ENCODE peak calls at places on chromosomes 16 and 17, in four cellular contexts. O is neural progenitor cell, A is colonic mucosa, V is brain microvascular endothelial cell. M is an unnamed sample. For H3K27me3, the result is how much of the 10 kb centered on the place peaks cover.

GRCh38 chr17:70130274-70130673 is 39.1 kb upstream of the KCNJ2 start:
- DNase-seq in O (no peak), A (no peak), V (no peak), M (no peak)

GRCh38 chr17:49397586-49397985 is 17.1 kb downstream of the PHB1 start:
- DNase-seq in O (no peak), A (no peak), V (no peak), M (no peak)

GRCh38 chr17:48492401-48493298 is 38.2 kb downstream of the HOXB1 start:
- DNase-seq in O (peak), A (peak), V (no peak), M (peak)

GRCh38 chr17:52120465-52120864 is 38.0 kb downstream of the CA10 start:
- DNase-seq in O (no peak), A (no peak), V (no peak), M (no peak)

GRCh38 chr17:29158515-29159275 is 21.5 kb downstream of the MYO18A start:
- DNase-seq in O (no peak), A (no peak), V (peak), M (no peak)

GRCh38 chr17:57421393-57421717 is 165.0 kb downstream of the MSI2 start:
- DNase-seq in O (no peak), A (no peak), V (no peak), M (no peak)

GRCh38 chr16:50434872-50435478 is 66.2 kb upstream of the BRD7 start:
- DNase-seq in O (no peak), A (no peak), V (no peak), M (no peak)

GRCh38 chr16:21950782-21951521 is 2.2 kb upstream of the UQCRC2 start:
- DNase-seq in O (peak), A (peak), V (peak), M (no peak)

GRCh38 chr16:16100631-16101030 is 122.7 kb downstream of the ABCC6 start:
- DNase-seq in O (no peak), A (no peak), V (no peak), M (no peak)

GRCh38 chr16:12097523-12098428 is 121.2 kb downstream of the SNX29 start:
- DNase-seq in O (peak), A (peak), V (no peak), M (peak)

GRCh38 chr17:65662166-65662565 is 100.7 kb upstream of the AXIN2 start:
- DNase-seq in O (no peak), A (no peak), V (no peak), M (no peak)

GRCh38 chr16:53982631-53983042 is 278.7 kb downstream of the FTO start:
- DNase-seq in O (no peak), A (no peak), V (no peak), M (no peak)

GRCh38 chr17:27466748-27467375 is 10.6 kb downstream of the KSR1 start:
- DNase-seq in O (no peak), A (no peak), V (no peak), M (no peak)

GRCh38 chr17:67059372-67059771 is 15.0 kb downstream of the CACNG1 start:
- DNase-seq in O (no peak), A (no peak), V (no peak), M (no peak)

GRCh38 chr17:31680126-31680525 is 178.9 kb downstream of the COPRS start:
- DNase-seq in O (no peak), A (no peak), V (no peak), M (no peak)

GRCh38 chr17:9370464-9370863 is 205.2 kb downstream of the STX8 start:
- DNase-seq in O (no peak), A (no peak), V (peak), M (no peak)

GRCh38 chr17:81927653-81928496 is at the start of gene MAFG:
- DNase-seq in O (peak), A (peak), V (peak), M (peak)

GRCh38 chr17:30550512-30551273 is 73.5 kb downstream of the GOSR1 start:
- DNase-seq in O (no peak), A (no peak), V (peak), M (no peak)

GRCh38 chr17:72878975-72879660 is 213.4 kb downstream of the SLC39A11 start:
- DNase-seq in O (no peak), A (no peak), V (no peak), M (no peak)

GRCh38 chr17:66466933-66467367 is 164.5 kb downstream of the PRKCA start:
- DNase-seq in O (no peak), A (no peak), V (peak), M (no peak)

GRCh38 chr17:72952641-72953313 is 139.7 kb downstream of the SLC39A11 start:
- DNase-seq in O (no peak), A (no peak), V (no peak), M (no peak)

GRCh38 chr16:48533931-48534330 is 76.0 kb downstream of the N4BP1 start:
- DNase-seq in O (no peak), A (no peak), V (no peak), M (no peak)

GRCh38 chr16:19771040-19771439 is 53.0 kb downstream of the IQCK start:
- DNase-seq in O (no peak), A (no peak), V (no peak), M (no peak)

GRCh38 chr17:35084987-35085386 is 21.5 kb upstream of the RFFL start:
- DNase-seq in O (no peak), A (no peak), V (peak), M (no peak)

GRCh38 chr17:68771867-68772515 is 170.8 kb upstream of the FAM20A start:
- DNase-seq in O (peak), A (peak), V (peak), M (no peak)

GRCh38 chr17:47192549-47192948 is 3.5 kb upstream of the CDC27 start:
- DNase-seq in O (no peak), A (no peak), V (no peak), M (no peak)

GRCh38 chr16:74771656-74772315 is 2.8 kb downstream of the FA2H start:
- DNase-seq in O (no peak), A (no peak), V (no peak), M (no peak)

GRCh38 chr17:44502598-44503079 is 567 bp downstream of the GPATCH8 start:
- DNase-seq in O (peak), A (peak), V (no peak), M (no peak)

GRCh38 chr17:70365098-70365583 is 195.8 kb downstream of the KCNJ2 start:
- DNase-seq in O (no peak), A (no peak), V (peak), M (no peak)

DNA sequence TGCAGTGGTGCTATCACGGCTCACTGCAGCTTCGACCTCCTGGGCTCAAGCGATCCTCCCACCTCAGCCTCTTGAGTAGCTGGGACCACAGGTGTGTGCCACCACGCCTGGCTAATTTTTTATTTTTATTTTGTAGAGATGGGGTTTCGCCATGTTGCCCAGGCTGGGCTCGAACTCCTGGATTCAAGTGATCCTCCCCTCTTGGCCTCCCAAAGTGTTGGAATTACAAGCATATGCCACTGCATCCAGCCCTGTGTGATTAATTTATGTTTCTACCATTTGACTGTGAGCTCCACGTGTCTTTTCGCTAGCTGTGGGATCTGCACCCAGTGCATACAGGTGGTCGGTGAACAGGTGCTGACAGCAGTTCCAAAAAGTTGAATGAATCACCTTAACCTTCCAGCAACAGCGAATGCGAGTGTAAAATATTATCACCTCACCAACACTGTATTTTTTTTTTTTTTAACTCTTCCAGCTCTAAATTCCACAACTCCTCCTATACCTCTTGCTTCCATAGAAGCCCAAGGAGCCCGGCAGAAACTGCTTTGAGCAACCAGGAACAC is 481 bp upstream of the NUDT7 start:
- DNase-seq in O (peak), A (no peak), V (no peak), M (no peak)
- TF ChIP-seq CTCF in O (no peak), A (no peak), V (no peak), M (no peak)

DNA sequence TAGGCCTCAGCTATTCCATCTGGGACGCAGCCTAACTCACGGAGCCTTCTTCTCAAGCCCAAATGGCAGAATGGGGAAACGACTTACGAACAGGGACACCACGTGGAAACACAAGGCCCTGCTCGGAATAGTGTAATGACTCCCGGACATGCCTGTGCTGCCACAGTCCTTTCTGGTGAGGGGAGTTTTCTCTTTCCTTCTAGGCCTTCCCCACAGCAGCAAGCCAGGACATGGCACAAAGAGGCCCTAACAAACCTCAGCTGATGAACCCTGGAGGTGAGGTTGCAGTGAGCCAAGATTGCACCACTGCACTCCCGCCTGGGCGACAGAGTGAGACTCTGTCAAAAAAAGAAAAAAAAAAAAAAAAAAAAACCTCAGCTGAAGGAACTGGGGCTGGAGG is 15.3 kb downstream of the ZBTB4 start:
- DNase-seq in O (no peak), A (no peak), V (no peak), M (no peak)
- H3K27me3 ChIP-seq in O (under half), A (under half), V (under half), M (under half)

GRCh38 chr16:14001521-14001920 is 69.6 kb upstream of the MRTFB start:
- DNase-seq in O (no peak), A (no peak), V (no peak), M (no peak)

GRCh38 chr16:14003119-14003570 is 68.0 kb upstream of the MRTFB start:
- DNase-seq in O (peak), A (peak), V (peak), M (peak)

GRCh38 chr16:14004031-14004718 is 66.9 kb upstream of the MRTFB start:
- DNase-seq in O (no peak), A (no peak), V (no peak), M (no peak)

GRCh38 chr16:14004719-14005315 is 66.3 kb upstream of the MRTFB start:
- DNase-seq in O (no peak), A (no peak), V (no peak), M (no peak)

DNA sequence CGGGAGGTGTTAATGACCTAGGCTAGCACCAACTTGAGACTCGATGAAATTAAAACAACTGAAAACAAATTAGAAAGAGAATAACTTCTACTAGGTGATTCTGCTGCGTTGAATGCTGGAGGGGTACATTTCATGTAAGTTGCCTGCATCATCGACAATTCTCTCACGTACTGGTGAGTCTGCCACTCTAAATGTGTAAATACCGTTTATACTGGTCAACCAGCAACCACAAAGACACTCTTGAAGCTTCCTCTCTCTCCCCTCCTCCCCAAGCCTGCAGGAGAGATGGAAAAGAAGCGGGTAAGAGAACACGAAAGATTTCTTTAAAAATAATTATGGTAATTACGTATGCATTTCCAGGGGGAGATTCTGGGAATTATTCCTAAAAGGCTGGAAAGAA is 68.7 kb upstream of the MRTFB start:
- DNase-seq in O (no peak), A (no peak), V (no peak), M (no peak)
- H3K4me3 ChIP-seq in O (no peak), A (no peak), V (no peak), M (no peak)

GRCh38 chr16:83113317-83113716 is 486.5 kb downstream of the CDH13 start:
- DNase-seq in O (peak), A (no peak), V (peak), M (no peak)
- TF ChIP-seq CTCF in O (peak), A (peak), V (peak), M (peak)

GRCh38 chr16:56090076-56090475 is 101.2 kb upstream of the GNAO1 start:
- DNase-seq in O (no peak), A (no peak), V (no peak), M (no peak)
- H3K27me3 ChIP-seq in O (under half), A (under half), V (under half), M (under half)

M was measured in prostate gland.